ENCODE peak calls at places on chromosomes 1 and 21, in six cellular contexts. B, D, Q, S, Z and K are unnamed samples.

GRCh38 chr1:232328496-232329102 is 301.3 kb downstream of the SIPA1L2 start:
- DNase-seq in B (no peak), D (no peak), Q (no peak), S (no peak), Z (no peak), K (no peak)

GRCh38 chr1:25556791-25557476 is 13.5 kb downstream of the LDLRAP1 start:
- DNase-seq in B (no peak), D (no peak), Q (no peak), S (no peak), Z (peak; percentile 14), K (no peak)

GRCh38 chr1:5649795-5650194 is 342.4 kb downstream of the NPHP4 start:
- DNase-seq in B (no peak), D (no peak), Q (no peak), S (no peak), Z (no peak), K (no peak)

GRCh38 chr1:11431946-11432507 is 46.9 kb upstream of the DISP3 start:
- DNase-seq in B (no peak), D (no peak), Q (no peak), S (no peak), Z (no peak), K (no peak)

GRCh38 chr1:93749894-93750301 is 68.3 kb upstream of the BCAR3 start:
- DNase-seq in B (no peak), D (no peak), Q (no peak), S (peak; percentile 25), Z (peak; percentile 42), K (no peak)

GRCh38 chr1:45010855-45011811 is at the start of gene HECTD3:
- DNase-seq in B (peak; percentile 68), D (peak; percentile 88), Q (peak; percentile 87), S (no peak), Z (peak; percentile 61), K (peak; percentile 78)

GRCh38 chr21:37412603-37413360 is 46.2 kb downstream of the DYRK1A start:
- DNase-seq in B (no peak), D (no peak), Q (no peak), S (no peak), Z (no peak), K (no peak)

GRCh38 chr1:117321680-117322609 is 45.3 kb upstream of the MAN1A2 start:
- DNase-seq in B (no peak), D (no peak), Q (no peak), S (no peak), Z (no peak), K (no peak)

GRCh38 chr1:89528382-89528780 is 3.8 kb downstream of the LRRC8B start:
- DNase-seq in B (no peak), D (no peak), Q (no peak), S (no peak), Z (no peak), K (no peak)

GRCh38 chr1:21721271-21721985 is 52.3 kb upstream of the RAP1GAP start:
- DNase-seq in B (no peak), D (no peak), Q (no peak), S (no peak), Z (no peak), K (no peak)

GRCh38 chr1:21866629-21867009 is 54.6 kb downstream of the LDLRAD2 start:
- DNase-seq in B (no peak), D (no peak), Q (no peak), S (no peak), Z (no peak), K (no peak)

GRCh38 chr1:41637367-41637766 is 152.9 kb upstream of the EDN2 start:
- DNase-seq in B (no peak), D (no peak), Q (no peak), S (no peak), Z (no peak), K (no peak)

GRCh38 chr1:161973924-161974845 is 49.5 kb downstream of the OLFML2B start:
- DNase-seq in B (no peak), D (peak; percentile 79), Q (no peak), S (no peak), Z (no peak), K (no peak)

GRCh38 chr1:157403203-157403602 is 149.1 kb downstream of the FCRL5 start:
- DNase-seq in B (peak; percentile 38), D (no peak), Q (no peak), S (peak; percentile 21), Z (peak; percentile 9), K (peak; percentile 29)

GRCh38 chr1:116711061-116711582 is 43.1 kb upstream of the CD2 start:
- DNase-seq in B (no peak), D (no peak), Q (no peak), S (no peak), Z (no peak), K (no peak)

GRCh38 chr1:37020653-37021277 is 13.6 kb downstream of the GRIK3 start:
- DNase-seq in B (no peak), D (no peak), Q (no peak), S (no peak), Z (no peak), K (no peak)

GRCh38 chr1:235105051-235106043 is 23.3 kb downstream of the TOMM20 start:
- DNase-seq in B (no peak), D (no peak), Q (no peak), S (no peak), Z (no peak), K (peak; percentile 52)

GRCh38 chr1:65168867-65169266 is 20.9 kb downstream of the AK4 start:
- DNase-seq in B (no peak), D (no peak), Q (no peak), S (no peak), Z (no peak), K (no peak)

GRCh38 chr1:233668146-233668724 is 54.3 kb downstream of the KCNK1 start:
- DNase-seq in B (no peak), D (no peak), Q (no peak), S (no peak), Z (no peak), K (no peak)

GRCh38 chr21:17371470-17371869 is 141.4 kb upstream of the CXADR start:
- DNase-seq in B (peak; percentile 17), D (no peak), Q (no peak), S (no peak), Z (no peak), K (no peak)

GRCh38 chr1:227934476-227935313 is 13.0 kb downstream of the WNT9A start:
- DNase-seq in B (no peak), D (peak; percentile 60), Q (peak; percentile 75), S (no peak), Z (peak; percentile 91), K (no peak)

GRCh38 chr1:31679091-31679490 is 24.7 kb downstream of the COL16A1 start:
- DNase-seq in B (no peak), D (no peak), Q (no peak), S (no peak), Z (no peak), K (no peak)

GRCh38 chr1:119279441-119280415 is 88.9 kb upstream of the HAO2 start:
- DNase-seq in B (peak; percentile 33), D (no peak), Q (no peak), S (no peak), Z (peak; percentile 60), K (no peak)

GRCh38 chr1:239736479-239736878 is 350.1 kb downstream of the CHRM3 start:
- DNase-seq in B (no peak), D (no peak), Q (no peak), S (no peak), Z (no peak), K (no peak)

GRCh38 chr1:92228401-92228800 is 10.7 kb downstream of the C1orf146 start:
- DNase-seq in B (no peak), D (no peak), Q (no peak), S (no peak), Z (no peak), K (no peak)

GRCh38 chr1:3433596-3434320 is 20.7 kb upstream of the ARHGEF16 start:
- DNase-seq in B (no peak), D (peak; percentile 13), Q (no peak), S (no peak), Z (no peak), K (no peak)

GRCh38 chr1:109163549-109163948 is 49.6 kb downstream of the ELAPOR1 start:
- DNase-seq in B (no peak), D (no peak), Q (no peak), S (no peak), Z (no peak), K (no peak)

GRCh38 chr1:162892916-162893714 is 32.1 kb upstream of the CCDC190 start:
- DNase-seq in B (no peak), D (no peak), Q (no peak), S (no peak), Z (no peak), K (no peak)

GRCh38 chr1:28297826-28298225 is 31.0 kb upstream of the MED18 start:
- DNase-seq in B (no peak), D (no peak), Q (no peak), S (no peak), Z (no peak), K (no peak)

GRCh38 chr1:222909586-222909985 is 94.7 kb downstream of the DISP1 start:
- DNase-seq in B (no peak), D (peak; percentile 30), Q (no peak), S (no peak), Z (no peak), K (no peak)
- TF ChIP-seq POLR2A in B (no peak), D (no peak), Q (no peak), S (no peak), Z (no peak), K (no peak)

DNA sequence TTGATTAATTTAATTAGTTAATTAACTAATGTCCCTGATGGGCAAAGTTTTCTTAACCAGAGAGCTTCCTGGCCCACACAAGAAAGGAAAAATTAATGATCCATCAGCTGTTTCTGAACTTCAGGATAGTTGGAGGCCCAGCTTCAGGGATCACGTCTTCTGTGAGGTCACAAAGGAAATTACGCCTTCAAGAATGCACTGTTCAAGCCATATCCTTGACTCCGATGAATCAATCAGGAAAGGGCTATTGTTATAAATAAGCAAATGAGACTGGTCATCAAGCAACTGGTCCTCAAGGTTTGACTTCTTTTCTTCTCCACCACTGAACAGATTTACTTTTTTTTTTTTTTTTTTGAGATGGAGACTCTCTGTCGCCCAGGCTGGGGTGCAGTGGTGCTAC is 40.6 kb downstream of the TCP10L start:
- DNase-seq in B (no peak), D (no peak), Q (no peak), S (no peak), Z (no peak), K (no peak)
- TF ChIP-seq POLR2A in B (no peak), D (no peak), Q (no peak), S (no peak), Z (no peak), K (no peak)

GRCh38 chr1:69029649-69030048 is 532.8 kb upstream of the DEPDC1 start:
- DNase-seq in B (no peak), D (no peak), Q (no peak), S (no peak), Z (no peak), K (no peak)
- TF ChIP-seq POLR2A in B (no peak), D (no peak), Q (no peak), S (no peak), Z (no peak), K (no peak)

GRCh38 chr21:42012763-42013329 is 2.7 kb upstream of the ZBTB21 start:
- DNase-seq in B (no peak), D (no peak), Q (no peak), S (no peak), Z (no peak), K (no peak)

GRCh38 chr21:42012344-42012743 is 2.2 kb upstream of the ZBTB21 start:
- DNase-seq in B (no peak), D (no peak), Q (no peak), S (no peak), Z (no peak), K (no peak)

GRCh38 chr21:42009831-42010506 is at the start of gene ZBTB21:
- DNase-seq in B (peak; percentile 99), D (peak; percentile 99), Q (peak; percentile 99), S (peak; percentile 92), Z (peak; percentile 96), K (peak; percentile 83)

GRCh38 chr21:42009018-42009830 is 936 bp downstream of the ZBTB21 start:
- DNase-seq in B (no peak), D (peak; percentile 56), Q (peak; percentile 80), S (no peak), Z (peak; percentile 40), K (no peak)

GRCh38 chr21:42010507-42011493 is 640 bp upstream of the ZBTB21 start:
- DNase-seq in B (peak; percentile 56), D (no peak), Q (peak; percentile 82), S (no peak), Z (no peak), K (peak; percentile 48)
- TF ChIP-seq POLR2A in B (peak; percentile 73), D (no peak), Q (no peak), S (no peak), Z (peak; percentile 65), K (peak; percentile 41)